ENCODE peak calls at places on chromosome 2, in nine cellular contexts. X is suprapubic skin; W is fibroblast of mammary gland; T is stimulated activated naive CD4-positive, alpha-beta T cell; F is kidney epithelial cell; V is stimulated activated naive CD8-positive, alpha-beta T cell treated with anti-CD3 and anti-CD28 coated beads, Interleukin-15, Interleukin-2, amounts not matched to agents 100 U/mL and 50 U/mL, for 24 hours; Y is AG09309; B is foreskin fibroblast; R is cardiac fibroblast. M is an unnamed sample.

GRCh38 chr2:26086155-26086634 is 52.3 kb downstream of the RAB10 start:
- DNase-seq in Y (peak), X (no peak), F (peak), R (peak), T (no peak), W (peak), B (peak), V (peak), M (no peak)

GRCh38 chr2:121810959-121811853 is 55.8 kb downstream of the TSN start:
- DNase-seq in X (no peak), Y (peak), W (peak), F (no peak), V (peak), B (peak), T (no peak), R (peak), M (peak)

GRCh38 chr2:152186257-152186656 is 10.7 kb upstream of the STAM2 start:
- DNase-seq in W (no peak), B (no peak), V (no peak), R (no peak), X (no peak), F (no peak), T (no peak), Y (no peak), M (no peak)

GRCh38 chr2:16713011-16713423 is 47.4 kb upstream of the CYRIA start:
- DNase-seq in Y (no peak), T (no peak), R (no peak), V (no peak), W (no peak), B (no peak), X (no peak), F (no peak), M (no peak)

GRCh38 chr2:238305092-238305862 is 15.0 kb upstream of the TRAF3IP1 start:
- DNase-seq in Y (no peak), R (no peak), F (no peak), T (no peak), B (no peak), W (no peak), V (no peak), X (peak), M (no peak)

GRCh38 chr2:178914259-178914849 is 107.1 kb upstream of the TTN start:
- DNase-seq in F (peak), X (peak), W (peak), T (peak), R (peak), Y (peak), V (peak), B (peak), M (peak)

GRCh38 chr2:28658369-28658768 is 93.3 kb upstream of the PPP1CB start:
- DNase-seq in R (peak), W (peak), X (no peak), F (no peak), B (peak), V (no peak), T (no peak), Y (no peak), M (no peak)

GRCh38 chr2:64542071-64543005 is 18.2 kb downstream of the AFTPH start:
- DNase-seq in B (no peak), V (no peak), W (no peak), Y (no peak), R (no peak), F (no peak), T (no peak), X (no peak), M (no peak)

GRCh38 chr2:224145751-224146355 is 106.8 kb upstream of the SERPINE2 start:
- DNase-seq in T (no peak), Y (peak), R (peak), B (peak), F (peak), W (peak), X (no peak), V (no peak), M (no peak)

GRCh38 chr2:30708491-30709290 is 98.6 kb downstream of the CAPN13 start:
- DNase-seq in R (peak), W (peak), F (no peak), B (no peak), Y (no peak), T (no peak), X (no peak), V (no peak), M (peak)

GRCh38 chr2:61257446-61257845 is 95.5 kb downstream of the C2orf74 start:
- DNase-seq in B (peak), W (no peak), Y (no peak), V (no peak), X (no peak), F (no peak), R (no peak), T (no peak), M (no peak)

GRCh38 chr2:101843048-101843447 is 145.5 kb downstream of the MAP4K4 start:
- DNase-seq in B (peak), T (no peak), R (peak), F (no peak), W (peak), X (no peak), Y (no peak), V (no peak), M (no peak)

GRCh38 chr2:20196053-20196880 is 28.7 kb downstream of the SDC1 start:
- DNase-seq in Y (no peak), W (no peak), X (no peak), F (no peak), R (no peak), T (no peak), V (no peak), B (no peak), M (no peak)

GRCh38 chr2:235494716-235495372 is 1.0 kb downstream of the AGAP1 start:
- DNase-seq in X (peak), V (no peak), F (no peak), R (peak), B (peak), T (no peak), Y (no peak), W (peak), M (peak)

GRCh38 chr2:67845557-67846114 is 217.2 kb downstream of the C1D start:
- DNase-seq in T (no peak), W (no peak), B (no peak), X (no peak), F (no peak), R (no peak), V (no peak), Y (no peak), M (no peak)

GRCh38 chr2:156474316-156474715 is 38.1 kb downstream of the GPD2 start:
- DNase-seq in B (no peak), V (no peak), F (no peak), Y (no peak), T (no peak), X (no peak), R (no peak), W (no peak), M (no peak)

GRCh38 chr2:20666364-20667150 is at the start of gene GDF7:
- DNase-seq in V (peak), T (no peak), R (peak), Y (no peak), F (no peak), B (no peak), W (no peak), X (no peak), M (peak)

GRCh38 chr2:232483923-232484627 is 3.6 kb downstream of the ECEL1 start:
- DNase-seq in V (peak), R (no peak), B (no peak), X (peak), W (no peak), F (no peak), T (no peak), Y (no peak), M (no peak)

GRCh38 chr2:230956827-230957755 is 32.0 kb upstream of the GPR55 start:
- DNase-seq in R (peak), T (no peak), V (peak), X (no peak), F (no peak), W (peak), Y (no peak), B (peak), M (peak)

GRCh38 chr2:193695367-193695766 is 1500.6 kb upstream of the TMEFF2 start:
- DNase-seq in W (peak), V (no peak), Y (peak), X (no peak), F (no peak), R (peak), B (peak), T (no peak), M (peak)

GRCh38 chr2:42810971-42811865 is 18.8 kb upstream of the HAAO start:
- DNase-seq in F (no peak), B (peak), Y (no peak), T (peak), V (peak), X (peak), W (peak), R (peak), M (peak)

GRCh38 chr2:68889500-68889899 is 18.3 kb upstream of the BMP10 start:
- DNase-seq in B (no peak), X (no peak), Y (no peak), R (peak), W (no peak), T (no peak), V (no peak), F (no peak), M (no peak)

GRCh38 chr2:118738524-118739308 is 108.7 kb downstream of the EN1 start:
- DNase-seq in T (no peak), W (peak), R (peak), V (no peak), Y (peak), X (peak), B (peak), F (peak), M (no peak)

GRCh38 chr2:159595410-159596046 is 20.8 kb downstream of the BAZ2B start:
- DNase-seq in V (no peak), W (no peak), R (no peak), F (no peak), X (no peak), B (no peak), Y (no peak), T (no peak), M (no peak)

GRCh38 chr2:69177785-69178636 is 165.0 kb downstream of the ANTXR1 start:
- DNase-seq in R (peak), B (peak), X (peak), T (no peak), W (peak), F (no peak), V (no peak), Y (peak), M (peak)

GRCh38 chr2:114805195-114805594 is 362.8 kb downstream of the DPP10 start:
- DNase-seq in W (no peak), Y (no peak), X (no peak), V (no peak), R (no peak), B (no peak), F (no peak), T (no peak), M (no peak)

GRCh38 chr2:233399306-233400225 is 45.3 kb downstream of the DGKD start:
- DNase-seq in F (no peak), R (no peak), T (peak), X (no peak), W (no peak), V (peak), Y (no peak), B (no peak), M (peak)

GRCh38 chr2:10345813-10346212 is 43.1 kb downstream of the HPCAL1 start:
- DNase-seq in Y (no peak), F (no peak), V (no peak), B (no peak), W (no peak), R (no peak), T (no peak), X (no peak), M (no peak)

GRCh38 chr2:85796549-85797262 is 42.9 kb downstream of the ATOH8 start:
- DNase-seq in W (no peak), R (no peak), V (no peak), Y (no peak), X (peak), F (no peak), T (no peak), B (no peak), M (no peak)

GRCh38 chr2:190587106-190587505 is 52.6 kb upstream of the NEMP2 start:
- DNase-seq in X (no peak), W (no peak), F (no peak), V (no peak), T (no peak), Y (no peak), B (no peak), R (no peak), M (no peak)

M was measured in iPS-NIHi11.